ENCODE peak calls at places on chromosomes 12 and 14, in eight cellular contexts. T, S, D, E, B, W, K and P are unnamed samples.

GRCh38 chr12:114726092-114726710 is 42.2 kb upstream of the TBX3 start:
- DNase-seq in T (no peak), S (no peak), D (no peak), E (no peak), B (no peak), W (no peak), K (no peak), P (no peak)

GRCh38 chr14:58104808-58105207 is 47.2 kb downstream of the ARMH4 start:
- DNase-seq in T (no peak), S (no peak), D (no peak), E (no peak), B (peak; percentile 42), W (peak; percentile 95), K (no peak), P (no peak)

GRCh38 chr12:95118788-95119179 is 45.4 kb upstream of the NR2C1 start:
- DNase-seq in T (no peak), S (no peak), D (no peak), E (no peak), B (no peak), W (no peak), K (peak; percentile 33), P (no peak)

GRCh38 chr12:3035815-3036702 is 41.1 kb upstream of the TSPAN9 start:
- DNase-seq in T (no peak), S (no peak), D (no peak), E (no peak), B (peak; percentile 30), W (peak; percentile 30), K (peak; percentile 42), P (no peak)

GRCh38 chr12:100159391-100160104 is 16.9 kb upstream of the BLTP3B start:
- DNase-seq in T (no peak), S (no peak), D (no peak), E (no peak), B (no peak), W (no peak), K (no peak), P (no peak)

GRCh38 chr14:32212833-32213232 is 9.8 kb upstream of the RNU6-8 start:
- DNase-seq in T (no peak), S (no peak), D (no peak), E (no peak), B (no peak), W (no peak), K (no peak), P (no peak)

GRCh38 chr12:18601962-18602361 is 135.8 kb downstream of the PLCZ1 start:
- DNase-seq in T (no peak), S (no peak), D (no peak), E (no peak), B (no peak), W (no peak), K (no peak), P (no peak)

GRCh38 chr12:60223242-60223641 is 627.4 kb downstream of the SLC16A7 start:
- DNase-seq in T (no peak), S (no peak), D (no peak), E (no peak), B (no peak), W (no peak), K (no peak), P (no peak)

GRCh38 chr12:4107436-4107878 is 166.1 kb upstream of the CCND2 start:
- DNase-seq in T (peak; percentile 84), S (no peak), D (peak; percentile 82), E (no peak), B (peak; percentile 50), W (peak; percentile 72), K (peak; percentile 94), P (peak; percentile 77)

GRCh38 chr14:99729991-99730875 is 46.1 kb downstream of the CYP46A1 start:
- DNase-seq in T (peak; percentile 86), S (peak; percentile 92), D (peak; percentile 25), E (peak; percentile 70), B (peak; percentile 58), W (no peak), K (peak; percentile 89), P (no peak)

GRCh38 chr12:82407481-82407880 is 49.2 kb downstream of the METTL25 start:
- DNase-seq in T (no peak), S (no peak), D (no peak), E (no peak), B (peak; percentile 95), W (no peak), K (no peak), P (no peak)

GRCh38 chr12:55996201-55996714 is 818 bp upstream of the SUOX start:
- DNase-seq in T (peak; percentile 67), S (no peak), D (peak; percentile 66), E (no peak), B (peak; percentile 72), W (peak; percentile 79), K (peak; percentile 77), P (no peak)

GRCh38 chr12:57883057-57883456 is 36.5 kb upstream of the CTDSP2 start:
- DNase-seq in T (no peak), S (no peak), D (no peak), E (no peak), B (no peak), W (no peak), K (no peak), P (no peak)

GRCh38 chr12:122318607-122319311 is 52.5 kb upstream of the VPS33A start:
- DNase-seq in T (no peak), S (no peak), D (no peak), E (no peak), B (peak; percentile 66), W (peak; percentile 86), K (no peak), P (no peak)

GRCh38 chr14:76329150-76329881 is 46.6 kb upstream of the ESRRB start:
- DNase-seq in T (no peak), S (no peak), D (no peak), E (no peak), B (no peak), W (no peak), K (peak; percentile 82), P (no peak)

GRCh38 chr14:100246809-100247428 is 8.0 kb downstream of the YY1 start:
- DNase-seq in T (no peak), S (no peak), D (peak; percentile 58), E (no peak), B (peak; percentile 67), W (peak; percentile 43), K (peak; percentile 92), P (no peak)

GRCh38 chr12:2683283-2684025 is 111.3 kb upstream of the FKBP4 start:
- DNase-seq in T (no peak), S (no peak), D (no peak), E (no peak), B (no peak), W (no peak), K (peak; percentile 32), P (no peak)

GRCh38 chr14:100717371-100717770 is 9.3 kb upstream of the DLK1 start:
- DNase-seq in T (no peak), S (no peak), D (no peak), E (no peak), B (no peak), W (no peak), K (no peak), P (no peak)

GRCh38 chr12:6367065-6367968 is 8.0 kb downstream of the SCNN1A start:
- DNase-seq in T (peak; percentile 80), S (no peak), D (peak; percentile 84), E (no peak), B (peak; percentile 67), W (peak; percentile 59), K (no peak), P (peak; percentile 59)

GRCh38 chr14:99143793-99144192 is 128.2 kb downstream of the BCL11B start:
- DNase-seq in T (no peak), S (no peak), D (peak; percentile 23), E (no peak), B (no peak), W (no peak), K (peak; percentile 52), P (no peak)

GRCh38 chr12:21849878-21850277 is 75.4 kb upstream of the KCNJ8 start:
- DNase-seq in T (no peak), S (no peak), D (no peak), E (no peak), B (no peak), W (no peak), K (no peak), P (no peak)

GRCh38 chr12:21848192-21848591 is 73.7 kb upstream of the KCNJ8 start:
- DNase-seq in T (no peak), S (no peak), D (no peak), E (no peak), B (no peak), W (no peak), K (no peak), P (no peak)

GRCh38 chr12:21851151-21851550 is 76.6 kb upstream of the KCNJ8 start:
- DNase-seq in T (no peak), S (no peak), D (no peak), E (no peak), B (no peak), W (no peak), K (no peak), P (no peak)

GRCh38 chr12:21852251-21852650 is 77.7 kb upstream of the KCNJ8 start:
- DNase-seq in T (no peak), S (no peak), D (no peak), E (no peak), B (no peak), W (peak; percentile 73), K (no peak), P (no peak)

DNA sequence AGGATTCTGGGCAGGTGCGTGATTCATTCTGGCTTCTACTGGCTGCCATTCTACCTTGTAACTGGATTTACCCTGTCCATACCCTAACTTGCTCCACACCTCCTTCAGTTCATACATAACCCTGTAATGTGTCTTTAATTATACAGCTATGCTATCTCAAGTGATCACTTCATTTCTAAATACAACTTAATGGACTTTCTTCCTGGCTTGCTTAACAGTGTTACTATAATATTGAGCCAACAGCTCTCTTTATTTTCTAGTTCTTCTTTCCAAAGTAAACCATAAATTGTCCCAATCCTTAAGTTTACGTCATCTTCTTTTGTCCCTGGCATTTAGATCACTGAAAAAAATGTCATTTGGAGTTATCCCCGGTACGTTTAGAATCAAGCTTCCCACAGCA is 75.9 kb upstream of the KCNJ8 start:
- DNase-seq in T (no peak), S (no peak), D (no peak), E (no peak), B (no peak), W (no peak), K (no peak), P (no peak)
- TF ChIP-seq CTCF in T (no peak), S (no peak), D (no peak), E (no peak), B (no peak), W (no peak), K (no peak), P (no peak)

GRCh38 chr12:98490491-98491453 is 24.6 kb upstream of the TMPO start:
- DNase-seq in T (peak; percentile 70), S (peak; percentile 91), D (peak; percentile 78), E (peak; percentile 70), B (peak; percentile 96), W (peak; percentile 85), K (peak; percentile 96), P (peak; percentile 57)
- TF ChIP-seq CTCF in T (peak; percentile 88), S (peak; percentile 95), D (peak; percentile 81), E (peak; percentile 82), B (peak; percentile 89), W (peak; percentile 91), K (peak; percentile 93), P (peak; percentile 86)

GRCh38 chr14:54565236-54566151 is 1.4 kb upstream of the SAMD4A start:
- DNase-seq in T (peak; percentile 86), S (peak; percentile 91), D (peak; percentile 54), E (peak; percentile 87), B (peak; percentile 94), W (peak; percentile 90), K (peak; percentile 90), P (peak; percentile 33)
- TF ChIP-seq CTCF in T (peak; percentile 19), S (peak; percentile 41), D (no peak), E (no peak), B (no peak), W (no peak), K (no peak), P (peak; percentile 2)

GRCh38 chr12:112198120-112198733 is 72.9 kb downstream of the TRAFD1 start:
- DNase-seq in T (peak; percentile 78), S (no peak), D (peak; percentile 65), E (no peak), B (peak; percentile 59), W (peak; percentile 61), K (peak; percentile 94), P (peak; percentile 18)
- TF ChIP-seq CTCF in T (peak; percentile 67), S (peak; percentile 78), D (peak; percentile 41), E (peak; percentile 48), B (peak; percentile 47), W (peak; percentile 67), K (peak; percentile 79), P (peak; percentile 74)